ENCODE peak calls at places on chromosomes 6 and 20, in six cellular contexts. P, S, A, N, Z and Q are unnamed samples.

GRCh38 chr6:168514216-168514615 is 73.2 kb downstream of the SMOC2 start:
- DNase-seq in P (no peak), S (no peak), A (peak), N (no peak), Z (no peak), Q (no peak)

GRCh38 chr6:138692978-138693909 is 80.3 kb upstream of the CCDC28A start:
- DNase-seq in P (no peak), S (peak), A (peak), N (peak), Z (peak), Q (peak)

GRCh38 chr6:41021832-41022231 is 17.2 kb downstream of the UNC5CL start:
- DNase-seq in P (peak), S (no peak), A (no peak), N (no peak), Z (no peak), Q (no peak)

GRCh38 chr20:43665466-43666176 is 1.3 kb upstream of the MYBL2 start:
- DNase-seq in P (no peak), S (no peak), A (no peak), N (no peak), Z (no peak), Q (no peak)

GRCh38 chr6:110053395-110054240 is 75.5 kb downstream of the GPR6 start:
- DNase-seq in P (peak), S (peak), A (no peak), N (no peak), Z (no peak), Q (no peak)

GRCh38 chr6:157840776-157841175 is 17.7 kb downstream of the SNX9 start:
- DNase-seq in P (no peak), S (no peak), A (no peak), N (no peak), Z (no peak), Q (no peak)

GRCh38 chr6:89013463-89013862 is 50.0 kb upstream of the RNGTT start:
- DNase-seq in P (no peak), S (no peak), A (no peak), N (no peak), Z (no peak), Q (no peak)

GRCh38 chr20:10652660-10653191 is 21.1 kb downstream of the JAG1 start:
- DNase-seq in P (no peak), S (no peak), A (peak), N (no peak), Z (no peak), Q (no peak)

GRCh38 chr20:57040924-57041323 is 225.5 kb downstream of the BMP7 start:
- DNase-seq in P (peak), S (no peak), A (peak), N (no peak), Z (no peak), Q (no peak)

GRCh38 chr6:89430563-89430962 is 2.4 kb upstream of the ANKRD6 start:
- DNase-seq in P (no peak), S (no peak), A (no peak), N (no peak), Z (no peak), Q (no peak)

GRCh38 chr6:15132854-15133670 is 112.8 kb upstream of the JARID2 start:
- DNase-seq in P (peak), S (peak), A (peak), N (peak), Z (no peak), Q (no peak)

GRCh38 chr20:62350629-62351422 is 16.3 kb downstream of the LAMA5 start:
- DNase-seq in P (no peak), S (no peak), A (no peak), N (no peak), Z (no peak), Q (no peak)

GRCh38 chr6:18100296-18100695 is 22.2 kb downstream of the NHLRC1 start:
- DNase-seq in P (no peak), S (no peak), A (no peak), N (no peak), Z (no peak), Q (no peak)

GRCh38 chr6:62441182-62441581 is 155.2 kb upstream of the KHDRBS2 start:
- DNase-seq in P (no peak), S (no peak), A (no peak), N (no peak), Z (no peak), Q (no peak)

GRCh38 chr20:64133951-64134407 is 26.6 kb upstream of the NPBWR2 start:
- DNase-seq in P (no peak), S (no peak), A (peak), N (peak), Z (no peak), Q (no peak)

GRCh38 chr6:36131517-36132220 is 1.4 kb downstream of the MAPK13 start:
- DNase-seq in P (peak), S (no peak), A (no peak), N (no peak), Z (peak), Q (no peak)

GRCh38 chr6:24991748-24992467 is 56.1 kb upstream of the RIPOR2 start:
- DNase-seq in P (no peak), S (peak), A (no peak), N (peak), Z (peak), Q (peak)

GRCh38 chr6:126698732-126699240 is 358.9 kb downstream of the CENPW start:
- DNase-seq in P (no peak), S (no peak), A (no peak), N (no peak), Z (no peak), Q (no peak)

GRCh38 chr20:63100401-63100925 is 93.7 kb upstream of the BHLHE23 start:
- DNase-seq in P (no peak), S (no peak), A (peak), N (peak), Z (no peak), Q (no peak)

GRCh38 chr6:43951063-43951755 is 176.0 kb downstream of the MRPL14 start:
- DNase-seq in P (no peak), S (peak), A (peak), N (no peak), Z (no peak), Q (no peak)

GRCh38 chr6:43183441-43183840 is 1.4 kb downstream of the CUL9 start:
- DNase-seq in P (no peak), S (no peak), A (no peak), N (no peak), Z (no peak), Q (no peak)

GRCh38 chr20:50710492-50711063 is 19.2 kb upstream of the RIPOR3 start:
- DNase-seq in P (no peak), S (no peak), A (no peak), N (no peak), Z (no peak), Q (no peak)

GRCh38 chr6:74574794-74575193 is 631.1 kb downstream of the COL12A1 start:
- DNase-seq in P (no peak), S (peak), A (no peak), N (no peak), Z (no peak), Q (no peak)

GRCh38 chr6:68695403-68695802 is 60.3 kb downstream of the ADGRB3 start:
- DNase-seq in P (no peak), S (no peak), A (no peak), N (no peak), Z (no peak), Q (no peak)

GRCh38 chr6:20436719-20437118 is 35.0 kb downstream of the E2F3 start:
- DNase-seq in P (no peak), S (no peak), A (no peak), N (no peak), Z (no peak), Q (no peak)

GRCh38 chr20:62165762-62166399 is 16.9 kb upstream of the MTG2 start:
- DNase-seq in P (no peak), S (no peak), A (no peak), N (no peak), Z (no peak), Q (no peak)

GRCh38 chr20:57618091-57618765 is 2.0 kb downstream of the ZBP1 start:
- DNase-seq in P (no peak), S (peak), A (no peak), N (peak), Z (peak), Q (no peak)

GRCh38 chr6:115896538-115897129 is 164.1 kb downstream of the FRK start:
- DNase-seq in P (peak), S (peak), A (no peak), N (no peak), Z (no peak), Q (no peak)

GRCh38 chr20:56350842-56351241 is 7.9 kb upstream of the FAM210B start:
- DNase-seq in P (no peak), S (no peak), A (no peak), N (no peak), Z (no peak), Q (no peak)

GRCh38 chr6:45590225-45590624 is 212.5 kb upstream of the SUPT3H start:
- DNase-seq in P (peak), S (no peak), A (no peak), N (no peak), Z (no peak), Q (no peak)

GRCh38 chr6:89793586-89793985 is 26.0 kb downstream of the MDN1 start:
- DNase-seq in P (no peak), S (no peak), A (no peak), N (no peak), Z (no peak), Q (no peak)

DNA sequence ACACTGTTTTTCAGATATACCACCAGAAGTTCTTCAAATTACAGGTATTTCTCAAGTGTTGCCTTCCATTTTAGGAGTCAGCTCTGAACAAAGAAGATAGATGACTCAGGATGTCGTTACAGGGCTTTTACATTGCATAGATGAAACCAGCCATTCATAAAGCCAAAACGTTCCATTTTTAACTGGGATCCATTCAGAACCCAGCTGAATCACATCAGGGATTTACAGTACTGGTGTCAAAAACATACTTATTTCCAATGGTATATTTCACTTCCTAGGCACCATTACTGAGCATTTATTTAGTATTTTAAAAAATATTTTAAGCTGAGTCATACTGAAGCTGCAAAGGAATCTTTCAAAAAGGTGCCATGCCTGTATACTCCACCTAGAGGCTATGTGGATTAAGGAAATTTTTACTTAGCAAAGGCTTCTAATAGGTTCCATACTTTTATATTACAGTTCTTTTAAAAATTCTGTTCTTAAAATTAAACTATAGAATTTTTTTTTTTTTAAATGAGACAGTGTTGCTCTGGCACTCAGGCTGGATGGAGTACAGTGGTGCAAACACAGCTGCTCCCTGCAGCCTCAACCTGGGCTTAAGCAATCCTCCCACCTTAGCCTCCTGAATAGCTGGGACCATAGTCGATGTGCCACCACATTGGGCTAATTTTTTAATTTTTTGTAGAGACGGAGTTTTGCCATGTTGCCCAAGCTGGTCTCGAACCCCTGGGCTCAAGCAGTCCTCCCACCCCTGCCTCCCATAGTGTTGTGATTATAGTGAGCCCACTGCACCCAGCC is 2.6 kb downstream of the ASF1A start:
- DNase-seq in P (no peak), S (peak), A (no peak), N (no peak), Z (no peak), Q (no peak)
- TF ChIP-seq CTCF in P (peak), S (peak), A (no peak), N (peak), Z (peak), Q (no peak)

DNA sequence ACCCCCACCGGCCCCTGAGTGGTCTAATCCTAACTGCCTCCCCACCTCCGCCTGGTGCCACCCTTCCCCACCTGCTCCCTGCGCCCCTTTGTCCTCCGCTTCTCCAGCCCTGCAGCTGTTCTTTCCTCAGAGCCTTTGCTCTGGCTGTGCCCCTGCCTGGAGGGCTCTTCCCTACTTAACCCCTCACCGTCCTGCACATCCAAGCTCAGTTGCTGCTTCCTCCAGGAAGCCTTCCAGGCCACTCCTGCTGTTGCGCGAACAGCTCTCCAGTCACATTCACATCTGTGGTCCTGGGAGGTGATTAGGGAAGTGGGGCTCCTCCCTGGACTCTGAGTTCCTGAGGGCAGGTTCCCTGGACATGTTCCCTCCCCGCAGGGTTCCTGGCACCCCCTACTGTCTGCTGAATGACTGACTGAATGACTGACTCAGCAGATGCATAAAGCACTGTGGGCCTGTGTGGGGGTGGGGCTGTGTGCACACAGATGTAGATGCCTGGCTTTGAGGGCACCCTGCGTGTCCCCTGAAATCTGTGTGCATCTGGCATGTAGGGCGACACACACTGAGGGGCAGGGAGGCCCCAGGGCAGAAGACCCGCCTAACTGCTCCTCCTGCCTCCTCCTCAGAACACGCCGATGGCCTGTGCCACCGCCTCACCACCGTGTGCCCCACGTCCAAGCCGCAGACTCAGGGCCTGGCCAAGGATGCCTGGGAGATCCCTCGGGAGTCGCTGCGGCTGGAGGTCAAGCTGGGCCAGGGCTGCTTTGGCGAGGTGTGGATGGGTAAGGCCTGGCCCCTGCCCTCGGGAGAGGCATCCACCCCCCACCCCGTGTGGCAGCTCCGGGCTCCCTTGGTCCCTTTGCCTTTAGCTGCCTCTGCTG is 51.4 kb downstream of the SRC start:
- DNase-seq in P (no peak), S (no peak), A (no peak), N (no peak), Z (no peak), Q (no peak)
- TF ChIP-seq CTCF in P (peak), S (no peak), A (no peak), N (no peak), Z (no peak), Q (no peak)

GRCh38 chr6:142008776-142009175 is 123.9 kb upstream of the GJE1 start:
- DNase-seq in P (no peak), S (peak), A (no peak), N (no peak), Z (no peak), Q (no peak)

GRCh38 chr6:142011775-142012174 is 121.0 kb upstream of the GJE1 start:
- DNase-seq in P (no peak), S (no peak), A (no peak), N (no peak), Z (no peak), Q (no peak)

GRCh38 chr6:142008016-142008735 is 124.5 kb upstream of the GJE1 start:
- DNase-seq in P (no peak), S (peak), A (no peak), N (no peak), Z (no peak), Q (no peak)

GRCh38 chr6:142011156-142011555 is 121.6 kb upstream of the GJE1 start:
- DNase-seq in P (peak), S (no peak), A (no peak), N (no peak), Z (no peak), Q (no peak)

DNA sequence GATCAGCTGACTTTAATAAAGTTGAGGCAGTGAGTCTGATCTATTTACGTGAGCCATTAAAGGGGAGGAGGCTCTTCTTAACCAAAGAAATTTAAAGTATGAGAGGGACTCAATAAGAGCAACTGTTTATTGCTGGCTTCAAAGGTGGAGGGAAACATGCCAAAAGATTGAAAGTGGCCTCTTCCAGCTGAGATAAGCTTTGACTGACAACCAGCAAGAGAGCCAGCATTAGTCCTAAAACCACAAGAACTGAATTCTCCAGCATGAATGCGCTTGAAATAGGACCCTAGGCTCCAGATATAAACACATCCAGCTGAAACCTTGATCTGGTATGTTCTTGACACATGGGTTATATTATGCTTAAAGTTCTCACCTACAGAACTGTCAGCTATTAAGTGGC is 123.1 kb upstream of the GJE1 start:
- DNase-seq in P (peak), S (peak), A (no peak), N (no peak), Z (no peak), Q (no peak)
- TF ChIP-seq CTCF in P (no peak), S (no peak), A (no peak), N (no peak), Z (no peak), Q (no peak)

GRCh38 chr6:7087066-7087465 is 20.7 kb upstream of the RREB1 start:
- DNase-seq in P (no peak), S (no peak), A (no peak), N (no peak), Z (no peak), Q (no peak)
- TF ChIP-seq CTCF in P (peak), S (no peak), A (no peak), N (no peak), Z (no peak), Q (no peak)

DNA sequence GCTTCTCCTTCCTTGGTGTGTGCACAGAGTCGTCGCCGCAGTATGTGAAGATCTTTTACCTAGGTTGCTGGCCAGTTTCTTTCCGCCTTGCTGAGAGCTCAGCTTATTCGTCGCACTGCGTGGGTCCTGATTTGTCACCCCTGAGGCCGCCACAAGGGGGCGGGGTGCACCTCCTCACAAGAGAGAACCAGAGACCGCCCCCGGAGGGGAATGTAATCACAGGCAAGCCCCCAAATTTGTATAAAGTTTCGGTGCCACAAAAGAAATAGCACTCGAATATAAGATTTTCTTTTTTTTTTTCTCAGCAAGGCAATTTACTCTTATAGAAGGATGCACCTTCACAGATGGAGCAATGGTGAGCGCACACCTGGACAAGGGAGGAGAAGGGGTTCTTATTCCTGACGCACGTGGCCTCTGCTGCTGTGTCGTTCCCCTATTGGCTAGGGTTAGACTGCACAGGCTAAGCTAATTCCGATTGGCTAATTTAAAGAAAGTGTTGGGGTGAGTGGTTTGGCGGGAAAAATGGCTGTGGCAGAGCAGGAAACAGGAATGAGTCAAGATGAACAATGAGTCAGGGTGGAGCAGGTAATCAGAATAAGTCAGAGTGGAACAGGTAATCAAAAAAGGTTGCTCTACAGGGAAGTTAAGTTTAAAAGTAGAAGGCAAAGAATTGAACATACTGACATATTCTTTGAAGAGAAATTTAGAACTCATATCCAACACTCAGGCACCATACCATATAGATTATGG is 19.5 kb downstream of the NCOA3 start:
- DNase-seq in P (no peak), S (no peak), A (no peak), N (no peak), Z (no peak), Q (no peak)
- TF ChIP-seq CTCF in P (no peak), S (no peak), A (no peak), N (no peak), Z (no peak), Q (no peak)

GRCh38 chr6:165229216-165229615 is 80.2 kb downstream of the C6orf118 start:
- DNase-seq in P (no peak), S (no peak), A (no peak), N (no peak), Z (no peak), Q (no peak)
- TF ChIP-seq CTCF in P (no peak), S (no peak), A (no peak), N (no peak), Z (no peak), Q (no peak)

GRCh38 chr6:11766056-11766455 is 12.5 kb downstream of the ADTRP start:
- DNase-seq in P (no peak), S (no peak), A (no peak), N (no peak), Z (no peak), Q (no peak)
- TF ChIP-seq CTCF in P (peak), S (no peak), A (no peak), N (no peak), Z (no peak), Q (no peak)

GRCh38 chr6:55941713-55942112 is 66.3 kb upstream of the BMP5 start:
- DNase-seq in P (no peak), S (no peak), A (no peak), N (no peak), Z (no peak), Q (no peak)
- TF ChIP-seq CTCF in P (peak), S (peak), A (no peak), N (no peak), Z (no peak), Q (no peak)